ENCODE peak calls at places on chromosome 7, in five cellular contexts. O is AG04450, S is RWPE1, Q is psoas muscle, U is breast epithelium. F is an unnamed sample.

GRCh38 chr7:102439963-102440795 is 6.8 kb downstream of the ORAI2 start:
- DNase-seq in O (no peak), Q (peak), S (peak), U (peak), F (no peak)

GRCh38 chr7:120030871-120031270 is 242.1 kb upstream of the KCND2 start:
- DNase-seq in Q (no peak), S (no peak), O (no peak), U (no peak), F (no peak)

GRCh38 chr7:77727936-77728701 is 31.9 kb downstream of the RSBN1L start:
- DNase-seq in O (no peak), S (peak), U (no peak), Q (no peak), F (no peak)

GRCh38 chr7:94577357-94577756 is 67.7 kb downstream of the CASD1 start:
- DNase-seq in S (no peak), U (no peak), Q (no peak), O (no peak), F (no peak)

GRCh38 chr7:77537136-77537594 is at the start of gene PTPN12:
- DNase-seq in Q (no peak), O (no peak), U (no peak), S (no peak), F (peak)

GRCh38 chr7:54907981-54908380 is 110.8 kb upstream of the EGFR start:
- DNase-seq in Q (no peak), O (no peak), S (peak), U (no peak), F (no peak)

GRCh38 chr7:10592604-10593003 is 381.1 kb upstream of the PHF14 start:
- DNase-seq in Q (no peak), U (no peak), O (no peak), S (no peak), F (no peak)

GRCh38 chr7:149787428-149788299 is 14.3 kb upstream of the ZNF467 start:
- DNase-seq in S (no peak), O (no peak), Q (no peak), U (no peak), F (no peak)

GRCh38 chr7:145053781-145054180 is 217.9 kb upstream of the TPK1 start:
- DNase-seq in U (no peak), O (no peak), Q (no peak), S (no peak), F (no peak)

GRCh38 chr7:137195996-137196395 is 147.5 kb downstream of the PTN start:
- DNase-seq in U (no peak), S (no peak), Q (no peak), O (no peak), F (no peak)
- H3K27ac ChIP-seq in U (no peak), S (no peak), Q (no peak), O (no peak), F (no peak)

GRCh38 chr7:32204361-32205018 is 134.3 kb upstream of the PDE1C start:
- DNase-seq in S (peak), U (peak), Q (peak), O (peak), F (no peak)
- TF ChIP-seq CTCF in S (peak), U (peak), Q (peak), O (peak), F (peak)

GRCh38 chr7:129188372-129188891 is at the start of gene SMO:
- DNase-seq in Q (peak), O (no peak), S (no peak), U (no peak), F (no peak)
- H3K27ac ChIP-seq in Q (no peak), O (peak), S (peak), U (peak), F (no peak)

GRCh38 chr7:87506243-87507180 is 31.0 kb upstream of the ABCB4 start:
- DNase-seq in Q (no peak), U (no peak), O (peak), S (peak), F (no peak)
- TF ChIP-seq CTCF in Q (peak), U (no peak), O (peak), S (peak), F (peak)

DNA sequence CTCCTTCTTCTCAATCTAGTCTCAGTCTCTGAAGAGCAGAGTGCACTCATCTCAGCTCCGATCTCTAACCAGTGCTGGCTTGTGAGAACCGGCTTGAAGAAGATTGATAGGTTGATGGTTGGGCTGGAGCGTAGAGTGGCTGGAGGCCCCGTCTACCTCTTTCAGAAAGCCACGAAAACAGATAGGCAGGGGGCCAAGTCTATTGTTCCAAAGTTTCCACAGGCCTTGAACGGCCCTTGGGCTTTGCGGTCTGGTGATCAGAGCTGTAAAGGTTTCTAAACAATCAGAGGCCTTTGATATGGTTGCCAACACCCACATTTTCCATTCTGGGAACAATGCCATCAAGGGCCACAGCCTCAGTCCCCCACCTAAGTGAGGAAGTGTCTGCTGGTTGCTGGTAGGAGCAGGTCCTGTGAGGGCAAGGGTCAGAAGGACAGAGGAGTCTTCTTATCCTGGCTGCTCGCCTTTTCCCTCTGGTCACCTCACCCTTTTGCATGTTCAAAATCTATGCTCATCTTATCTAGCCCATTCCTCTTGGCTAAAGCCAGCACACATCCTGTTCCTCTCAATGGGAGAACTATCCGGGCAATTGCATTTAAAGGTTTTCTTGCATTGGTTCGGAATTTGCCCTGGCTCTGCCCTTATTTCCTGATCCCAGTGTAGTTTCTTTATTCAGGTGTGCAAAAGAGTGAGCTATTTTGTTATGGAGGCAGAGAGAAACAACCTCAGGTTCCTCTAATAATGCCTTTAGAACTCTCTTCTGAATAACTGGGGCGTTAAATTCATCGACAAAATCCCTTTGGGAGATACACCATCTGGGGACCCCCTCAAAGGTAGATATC is 70.3 kb upstream of the KMT2E start:
- DNase-seq in U (peak), Q (no peak), O (no peak), S (no peak), F (no peak)
- H3K27ac ChIP-seq in U (peak), Q (peak), O (no peak), S (peak), F (peak)